ENCODE peak calls at places on chromosomes 6 and 20, in eight cellular contexts. G, S, P, F, K, N, M and C are unnamed samples.

GRCh38 chr6:144160452-144160851 is 10.1 kb downstream of the STX11 start:
- DNase-seq in F (no peak), P (no peak), M (no peak), S (no peak), N (no peak), G (no peak), K (no peak), C (no peak)

GRCh38 chr6:17202526-17202925 is 78.6 kb upstream of the RBM24 start:
- DNase-seq in P (no peak), N (no peak), K (no peak), S (no peak), G (no peak), F (no peak), M (no peak), C (no peak)

GRCh38 chr6:136401749-136402148 is 112.1 kb upstream of the BCLAF1 start:
- DNase-seq in F (no peak), S (no peak), N (no peak), M (no peak), K (peak), G (no peak), P (no peak), C (no peak)

GRCh38 chr6:42241915-42242314 is 24.3 kb upstream of the MRPS10 start:
- DNase-seq in M (no peak), G (no peak), N (no peak), S (no peak), K (no peak), F (no peak), P (no peak), C (no peak)

GRCh38 chr6:166820483-166820882 is 135.9 kb downstream of the RNASET2 start:
- DNase-seq in S (no peak), M (no peak), G (no peak), K (no peak), N (no peak), P (no peak), F (no peak), C (no peak)

GRCh38 chr6:37182736-37183590 is 13.0 kb downstream of the PIM1 start:
- DNase-seq in K (no peak), P (peak), M (no peak), S (no peak), G (peak), F (peak), N (no peak), C (peak)

GRCh38 chr6:149834513-149835481 is 29.4 kb downstream of the LRP11 start:
- DNase-seq in G (peak), N (peak), S (peak), M (peak), P (no peak), K (peak), F (no peak), C (no peak)

GRCh38 chr6:42210551-42210950 is 7.1 kb downstream of the MRPS10 start:
- DNase-seq in F (no peak), S (no peak), P (no peak), G (no peak), N (no peak), M (no peak), K (no peak), C (no peak)

GRCh38 chr6:33118525-33119123 is 42.8 kb downstream of the HLA-DPB1 start:
- DNase-seq in G (no peak), K (peak), P (no peak), M (peak), F (no peak), N (no peak), S (no peak), C (no peak)

GRCh38 chr6:154247119-154247814 is 109.3 kb downstream of the IPCEF1 start:
- DNase-seq in K (no peak), P (no peak), M (no peak), N (no peak), F (no peak), S (no peak), G (no peak), C (peak)

GRCh38 chr20:8756410-8756809 is 312.5 kb upstream of the PLCB4 start:
- DNase-seq in G (no peak), P (no peak), K (peak), S (peak), M (peak), F (no peak), N (no peak), C (no peak)

GRCh38 chr6:167798453-167798852 is 28.3 kb upstream of the AFDN start:
- DNase-seq in F (no peak), K (no peak), M (no peak), S (no peak), N (no peak), P (peak), G (no peak), C (no peak)

GRCh38 chr20:5001174-5002076 is at the start of gene SLC23A2:
- DNase-seq in P (peak), N (peak), K (no peak), F (peak), M (no peak), G (peak), S (no peak), C (no peak)

GRCh38 chr6:11236351-11236750 is 3.9 kb upstream of the NEDD9 start:
- DNase-seq in G (no peak), N (no peak), K (peak), F (peak), P (no peak), M (no peak), S (no peak), C (no peak)

GRCh38 chr20:1371235-1371782 is 21.5 kb downstream of the FKBP1A start:
- DNase-seq in F (no peak), N (no peak), K (no peak), M (no peak), S (no peak), G (no peak), P (no peak), C (no peak)

GRCh38 chr20:62902926-62903615 is 23.2 kb downstream of the DIDO1 start:
- DNase-seq in G (no peak), N (no peak), P (no peak), M (no peak), F (no peak), S (no peak), K (peak), C (no peak)

GRCh38 chr20:15378151-15378550 is 1040.7 kb upstream of the FLRT3 start:
- DNase-seq in P (no peak), M (no peak), N (no peak), S (no peak), K (no peak), G (no peak), F (no peak), C (no peak)

GRCh38 chr6:157461000-157461915 is 80.3 kb downstream of the ZDHHC14 start:
- DNase-seq in S (no peak), M (no peak), G (no peak), N (peak), P (no peak), F (peak), K (peak), C (no peak)

GRCh38 chr6:36824262-36824661 is 15.0 kb downstream of the CPNE5 start:
- DNase-seq in K (no peak), F (no peak), N (no peak), S (no peak), M (no peak), G (no peak), P (no peak), C (no peak)

GRCh38 chr6:75029333-75029732 is 176.5 kb downstream of the COL12A1 start:
- DNase-seq in P (no peak), K (no peak), S (no peak), F (no peak), N (no peak), M (no peak), G (no peak), C (no peak)

GRCh38 chr20:1022871-1023270 is 20.8 kb upstream of the RSPO4 start:
- DNase-seq in M (no peak), N (no peak), F (no peak), P (no peak), K (no peak), S (no peak), G (no peak), C (no peak)

GRCh38 chr6:124963416-124964083 is 1.3 kb downstream of the RNF217 start:
- DNase-seq in N (no peak), P (no peak), K (peak), G (no peak), F (no peak), M (no peak), S (no peak), C (no peak)

GRCh38 chr20:10172998-10173655 is 45.5 kb upstream of the SNAP25 start:
- DNase-seq in M (no peak), F (no peak), G (no peak), P (peak), S (no peak), K (no peak), N (no peak), C (no peak)

GRCh38 chr6:79635179-79635578 is 4.0 kb downstream of the SH3BGRL2 start:
- DNase-seq in G (no peak), F (no peak), M (no peak), P (no peak), N (no peak), K (peak), S (no peak), C (no peak)

GRCh38 chr20:3447321-3447720 is 23.5 kb upstream of the ATRN start:
- DNase-seq in K (no peak), S (no peak), P (no peak), G (no peak), M (no peak), F (no peak), N (no peak), C (no peak)

GRCh38 chr6:161880070-161880469 is 606.2 kb upstream of the AGPAT4 start:
- DNase-seq in M (no peak), G (no peak), N (no peak), S (no peak), P (no peak), F (no peak), K (no peak), C (no peak)

GRCh38 chr6:54010340-54011276 is 100.6 kb upstream of the MLIP start:
- DNase-seq in M (peak), K (no peak), F (no peak), S (no peak), G (no peak), P (no peak), N (no peak), C (no peak)